ENCODE peak calls at places on chromosomes 3 and 15, in ten cellular contexts. Q is heart right ventricle, A is left lung, W is pancreas, X is OCI-LY7, O is lower lobe of right lung, E is Peyer's patch, Y is coronary artery, R is upper lobe of right lung, I is caudate nucleus. D is an unnamed sample.

GRCh38 chr15:73010154-73011152 is 41.8 kb upstream of the NEO1 start:
- DNase-seq in Q (no peak), A (no peak), W (no peak), X (no peak), O (no peak), E (no peak), Y (no peak), R (no peak), I (no peak), D (peak; percentile 33)

GRCh38 chr15:75153084-75153483 is 48.6 kb upstream of the C15orf39 start:
- DNase-seq in Q (no peak), A (no peak), W (no peak), X (peak; percentile 15), O (no peak), E (no peak), Y (no peak), R (no peak), I (no peak), D (no peak)

GRCh38 chr3:133016838-133017309 is 21.3 kb upstream of the TMEM108 start:
- DNase-seq in Q (no peak), A (no peak), W (no peak), X (no peak), O (no peak), E (no peak), Y (no peak), R (no peak), I (no peak), D (no peak)

GRCh38 chr3:24088782-24089181 is 143.7 kb downstream of the NR1D2 start:
- DNase-seq in Q (no peak), A (no peak), W (no peak), X (peak; percentile 31), O (no peak), E (no peak), Y (no peak), R (no peak), I (no peak), D (no peak)

GRCh38 chr3:37766797-37767776 is 94.6 kb upstream of the CTDSPL start:
- DNase-seq in Q (no peak), A (no peak), W (no peak), X (no peak), O (no peak), E (no peak), Y (no peak), R (no peak), I (no peak), D (no peak)

GRCh38 chr3:16511561-16512434 is 1.7 kb downstream of the RFTN1 start:
- DNase-seq in Q (peak; percentile 73), A (peak; percentile 62), W (no peak), X (peak; percentile 92), O (peak; percentile 60), E (peak; percentile 87), Y (no peak), R (no peak), I (no peak), D (no peak)

GRCh38 chr3:147157629-147158028 is 248.7 kb downstream of the ZIC4 start:
- DNase-seq in Q (no peak), A (no peak), W (no peak), X (no peak), O (no peak), E (no peak), Y (no peak), R (no peak), I (no peak), D (no peak)

GRCh38 chr15:78507831-78508160 is 419 bp downstream of the HYKK start:
- DNase-seq in Q (no peak), A (no peak), W (no peak), X (no peak), O (no peak), E (no peak), Y (no peak), R (no peak), I (no peak), D (no peak)

GRCh38 chr3:195892355-195893120 is 15.8 kb downstream of the TNK2 start:
- DNase-seq in Q (peak; percentile 79), A (peak; percentile 76), W (peak; percentile 82), X (no peak), O (no peak), E (no peak), Y (no peak), R (no peak), I (no peak), D (peak; percentile 79)

GRCh38 chr3:78066287-78066686 is 1026.4 kb downstream of the ROBO2 start:
- DNase-seq in Q (no peak), A (no peak), W (no peak), X (no peak), O (no peak), E (no peak), Y (no peak), R (no peak), I (no peak), D (no peak)

GRCh38 chr3:87228316-87228715 is 1.2 kb downstream of the CHMP2B start:
- DNase-seq in Q (no peak), A (no peak), W (no peak), X (no peak), O (no peak), E (no peak), Y (no peak), R (no peak), I (no peak), D (no peak)

GRCh38 chr3:185713015-185713414 is 111.8 kb downstream of the IGF2BP2 start:
- DNase-seq in Q (no peak), A (no peak), W (no peak), X (no peak), O (no peak), E (no peak), Y (no peak), R (no peak), I (no peak), D (no peak)

GRCh38 chr3:126083138-126083445 is 832 bp downstream of the SLC41A3 start:
- DNase-seq in Q (no peak), A (no peak), W (no peak), X (peak; percentile 23), O (no peak), E (no peak), Y (no peak), R (no peak), I (no peak), D (no peak)

GRCh38 chr3:159941043-159941994 is 47.3 kb upstream of the IL12A start:
- DNase-seq in Q (no peak), A (no peak), W (no peak), X (no peak), O (no peak), E (no peak), Y (no peak), R (no peak), I (no peak), D (no peak)

GRCh38 chr15:41465822-41466421 is 27.8 kb upstream of the ITPKA start:
- DNase-seq in Q (no peak), A (no peak), W (no peak), X (peak; percentile 54), O (no peak), E (no peak), Y (no peak), R (no peak), I (no peak), D (no peak)

GRCh38 chr3:149783576-149783975 is 8.8 kb downstream of the ANKUB1 start:
- DNase-seq in Q (no peak), A (no peak), W (no peak), X (no peak), O (no peak), E (no peak), Y (no peak), R (no peak), I (no peak), D (no peak)

GRCh38 chr3:72487078-72487765 is 361.0 kb downstream of the SHQ1 start:
- DNase-seq in Q (peak; percentile 26), A (peak; percentile 84), W (no peak), X (no peak), O (peak; percentile 84), E (peak; percentile 30), Y (peak; percentile 87), R (peak; percentile 88), I (no peak), D (no peak)

DNA sequence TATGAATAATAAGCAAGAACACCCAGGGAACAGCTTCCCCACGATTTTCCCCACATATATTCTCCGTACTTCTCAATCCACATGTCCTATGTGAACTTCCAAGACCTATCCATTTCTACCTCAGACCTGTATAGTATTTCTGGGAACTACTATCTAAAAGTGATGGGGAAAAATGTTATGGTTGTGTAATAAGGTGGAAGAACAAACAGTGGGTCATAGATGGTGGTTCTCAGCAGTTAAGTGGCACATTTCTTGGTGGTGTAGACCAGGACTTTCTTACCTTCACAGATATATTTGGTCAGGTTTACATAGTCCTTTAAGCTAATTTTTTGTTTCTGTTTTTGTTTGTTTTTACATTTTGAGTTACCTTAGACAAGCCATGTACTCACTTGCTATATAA is 675.1 kb downstream of the GBE1 start:
- DNase-seq in Q (no peak), A (no peak), W (no peak), X (no peak), O (no peak), E (no peak), Y (no peak), R (no peak), I (no peak), D (no peak)
- H3K27ac ChIP-seq in Q (no peak overlapping the region), A (no peak overlapping the region), W (no peak overlapping the region), X (no peak overlapping the region), O (no peak overlapping the region), E (no peak overlapping the region), Y (no peak overlapping the region), R (no peak overlapping the region), I (no peak overlapping the region), D (no peak overlapping the region)

GRCh38 chr15:68082735-68083134 is 28.6 kb downstream of the PIAS1 start:
- DNase-seq in Q (no peak), A (no peak), W (no peak), X (no peak), O (no peak), E (no peak), Y (no peak), R (no peak), I (no peak), D (no peak)
- H3K27ac ChIP-seq in Q (no peak overlapping the region), A (no peak overlapping the region), W (no peak overlapping the region), X (no peak overlapping the region), O (no peak overlapping the region), E (no peak overlapping the region), Y (no peak overlapping the region), R (no peak overlapping the region), I (no peak overlapping the region), D (no peak overlapping the region)

GRCh38 chr15:94205366-94205765 is 26.0 kb upstream of the MCTP2 start:
- DNase-seq in Q (no peak), A (peak; percentile 36), W (no peak), X (no peak), O (no peak), E (no peak), Y (no peak), R (no peak), I (no peak), D (no peak)

GRCh38 chr15:94203321-94203720 is 28.0 kb upstream of the MCTP2 start:
- DNase-seq in Q (no peak), A (no peak), W (no peak), X (no peak), O (no peak), E (no peak), Y (no peak), R (no peak), I (no peak), D (no peak)

GRCh38 chr15:94206463-94207167 is 24.7 kb upstream of the MCTP2 start:
- DNase-seq in Q (no peak), A (no peak), W (no peak), X (no peak), O (no peak), E (no peak), Y (no peak), R (no peak), I (no peak), D (no peak)
- H3K27ac ChIP-seq in Q (no peak overlapping the region), A (no peak overlapping the region), W (no peak overlapping the region), X (no peak overlapping the region), O (no peak overlapping the region), E (no peak overlapping the region), Y (no peak overlapping the region), R (no peak overlapping the region), I (no peak overlapping the region), D (no peak overlapping the region)

GRCh38 chr3:127942613-127943012 is 27.6 kb downstream of the KBTBD12 start:
- DNase-seq in Q (no peak), A (no peak), W (no peak), X (no peak), O (no peak), E (no peak), Y (no peak), R (no peak), I (no peak), D (no peak)
- H3K27ac ChIP-seq in Q (no peak overlapping the region), A (no peak overlapping the region), W (no peak overlapping the region), X (no peak overlapping the region), O (no peak overlapping the region), E (no peak overlapping the region), Y (no peak overlapping the region), R (no peak overlapping the region), I (no peak overlapping the region), D (no peak overlapping the region)